ENCODE peak calls at places on chromosomes 3 and 15, in five cellular contexts. One of them, this sample, is unnamed.

GRCh38 chr3:96354742-96355141 is 459.7 kb upstream of the EPHA6 start:
- DNase-seq in neuronal stem cell: no peak
- DNase-seq in IMR-90: no peak
- DNase-seq in H1: no peak
- DNase-seq in H9: no peak
- DNase-seq in this sample: no peak

GRCh38 chr3:107969994-107970896 is 120.6 kb downstream of the CD47 start:
- DNase-seq in H1: no peak
- DNase-seq in H9: no peak
- DNase-seq in neuronal stem cell: no peak
- DNase-seq in IMR-90: peak; percentile 16
- DNase-seq in this sample: no peak

GRCh38 chr15:50137330-50137761 is 18.3 kb upstream of the ATP8B4 start:
- DNase-seq in H9: no peak
- DNase-seq in neuronal stem cell: no peak
- DNase-seq in IMR-90: peak; percentile 99
- DNase-seq in H1: no peak
- DNase-seq in this sample: peak; percentile 99

GRCh38 chr3:190673157-190673556 is 159.3 kb downstream of the IL1RAP start:
- DNase-seq in neuronal stem cell: no peak
- DNase-seq in IMR-90: peak; percentile 48
- DNase-seq in H1: no peak
- DNase-seq in H9: no peak
- DNase-seq in this sample: peak; percentile 18

GRCh38 chr3:172530101-172530561 is 6.9 kb upstream of the TNFSF10 start:
- DNase-seq in H9: no peak
- DNase-seq in IMR-90: no peak
- DNase-seq in neuronal stem cell: no peak
- DNase-seq in H1: no peak
- DNase-seq in this sample: no peak

GRCh38 chr3:12484983-12485327 is 675 bp downstream of the TSEN2 start:
- DNase-seq in H1: no peak
- DNase-seq in neuronal stem cell: no peak
- DNase-seq in H9: no peak
- DNase-seq in IMR-90: no peak
- DNase-seq in this sample: no peak

GRCh38 chr3:124177070-124177469 is 185.1 kb upstream of the ROPN1 start:
- DNase-seq in IMR-90: no peak
- DNase-seq in neuronal stem cell: no peak
- DNase-seq in H9: no peak
- DNase-seq in H1: no peak
- DNase-seq in this sample: no peak

GRCh38 chr15:48510976-48511375 is 134.5 kb downstream of the FBN1 start:
- DNase-seq in H1: no peak
- DNase-seq in IMR-90: no peak
- DNase-seq in neuronal stem cell: no peak
- DNase-seq in H9: no peak
- DNase-seq in this sample: no peak

GRCh38 chr3:72041531-72041930 is 256.6 kb upstream of the PROK2 start:
- DNase-seq in H1: no peak
- DNase-seq in H9: no peak
- DNase-seq in neuronal stem cell: no peak
- DNase-seq in IMR-90: no peak
- DNase-seq in this sample: no peak

GRCh38 chr3:149784064-149784704 is 8.2 kb downstream of the ANKUB1 start:
- DNase-seq in IMR-90: peak; percentile 34
- DNase-seq in H1: no peak
- DNase-seq in H9: no peak
- DNase-seq in neuronal stem cell: no peak
- DNase-seq in this sample: peak; percentile 35

GRCh38 chr15:70200511-70200991 is 102.8 kb upstream of the TLE3 start:
- DNase-seq in neuronal stem cell: no peak
- DNase-seq in H9: no peak
- DNase-seq in IMR-90: no peak
- DNase-seq in H1: no peak
- DNase-seq in this sample: peak; percentile 57

GRCh38 chr15:80404057-80404718 is at the start of gene ARNT2:
- DNase-seq in neuronal stem cell: peak; percentile 66
- DNase-seq in H1: no peak
- DNase-seq in IMR-90: peak; percentile 25
- DNase-seq in H9: peak; percentile 51
- DNase-seq in this sample: no peak

GRCh38 chr3:23805881-23806321 is at the start of gene UBE2E1:
- DNase-seq in neuronal stem cell: peak; percentile 42
- DNase-seq in H1: no peak
- DNase-seq in H9: peak; percentile 67
- DNase-seq in IMR-90: peak; percentile 72
- DNase-seq in this sample: peak; percentile 85

GRCh38 chr15:93035953-93036810 is 52.8 kb downstream of the RGMA start:
- DNase-seq in H1: no peak
- DNase-seq in IMR-90: peak; percentile 30
- DNase-seq in neuronal stem cell: no peak
- DNase-seq in H9: peak; percentile 26
- DNase-seq in this sample: peak; percentile 46

GRCh38 chr15:95162967-95163531 is 931.7 kb downstream of the MCTP2 start:
- DNase-seq in neuronal stem cell: no peak
- DNase-seq in H9: no peak
- DNase-seq in IMR-90: peak; percentile 91
- DNase-seq in H1: no peak
- DNase-seq in this sample: peak; percentile 70

GRCh38 chr3:16148783-16149182 is 25.7 kb upstream of the GALNT15 start:
- DNase-seq in H9: no peak
- DNase-seq in neuronal stem cell: no peak
- DNase-seq in H1: no peak
- DNase-seq in IMR-90: peak; percentile 94
- DNase-seq in this sample: peak; percentile 93

GRCh38 chr3:127779747-127780146 is 42.6 kb downstream of the MGLL start:
- DNase-seq in H1: no peak
- DNase-seq in H9: no peak
- DNase-seq in neuronal stem cell: no peak
- DNase-seq in IMR-90: peak; percentile 69
- DNase-seq in this sample: peak; percentile 50

GRCh38 chr3:155426524-155427230 is 133.2 kb upstream of the STRIT1 start:
- DNase-seq in IMR-90: no peak
- DNase-seq in H1: no peak
- DNase-seq in H9: no peak
- DNase-seq in neuronal stem cell: no peak
- DNase-seq in this sample: peak; percentile 54

GRCh38 chr3:8593022-8593817 is 51.4 kb downstream of the SSUH2 start:
- DNase-seq in IMR-90: peak; percentile 16
- DNase-seq in neuronal stem cell: no peak
- DNase-seq in H1: no peak
- DNase-seq in H9: no peak
- DNase-seq in this sample: peak; percentile 8

GRCh38 chr3:193772389-193772788 is 179.4 kb downstream of the OPA1 start:
- DNase-seq in H9: no peak
- DNase-seq in neuronal stem cell: peak; percentile 90
- DNase-seq in H1: no peak
- DNase-seq in IMR-90: no peak
- DNase-seq in this sample: no peak

GRCh38 chr3:123652346-123652984 is 67.6 kb upstream of the HACD2 start:
- DNase-seq in H1: peak; percentile 44
- DNase-seq in IMR-90: peak; percentile 61
- DNase-seq in neuronal stem cell: peak; percentile 65
- DNase-seq in H9: peak; percentile 84
- DNase-seq in this sample: peak; percentile 82

GRCh38 chr3:45896956-45897355 is 10.6 kb downstream of the CCR9 start:
- DNase-seq in H9: no peak
- DNase-seq in H1: no peak
- DNase-seq in IMR-90: peak; percentile 85
- DNase-seq in neuronal stem cell: no peak
- DNase-seq in this sample: peak; percentile 82

GRCh38 chr3:127775398-127776109 is 46.8 kb downstream of the MGLL start:
- DNase-seq in H1: no peak
- DNase-seq in IMR-90: peak; percentile 90
- DNase-seq in neuronal stem cell: no peak
- DNase-seq in H9: no peak
- DNase-seq in this sample: peak; percentile 94

GRCh38 chr3:191290311-191291025 is 38.7 kb upstream of the CCDC50 start:
- DNase-seq in H1: no peak
- DNase-seq in neuronal stem cell: no peak
- DNase-seq in IMR-90: no peak
- DNase-seq in H9: no peak
- DNase-seq in this sample: no peak

GRCh38 chr3:15114466-15115358 is 15.8 kb upstream of the RBSN start:
- DNase-seq in IMR-90: no peak
- DNase-seq in H9: no peak
- DNase-seq in H1: no peak
- DNase-seq in neuronal stem cell: no peak
- DNase-seq in this sample: no peak

GRCh38 chr3:52037291-52037690 is 19.1 kb downstream of the DUSP7 start:
- DNase-seq in H9: no peak
- DNase-seq in IMR-90: no peak
- DNase-seq in H1: no peak
- DNase-seq in neuronal stem cell: no peak
- DNase-seq in this sample: no peak

GRCh38 chr15:57527382-57528091 is 64.2 kb upstream of the MYZAP start:
- DNase-seq in IMR-90: peak; percentile 88
- DNase-seq in H9: peak; percentile 65
- DNase-seq in neuronal stem cell: peak; percentile 71
- DNase-seq in H1: peak; percentile 50
- DNase-seq in this sample: peak; percentile 88

GRCh38 chr15:38084289-38084688 is 149.8 kb downstream of the TMCO5A start:
- DNase-seq in neuronal stem cell: no peak
- DNase-seq in IMR-90: peak; percentile 48
- DNase-seq in H1: no peak
- DNase-seq in H9: no peak
- DNase-seq in this sample: peak; percentile 30
- H4K8ac ChIP-seq in neuronal stem cell: no peak overlapping the region
- H4K8ac ChIP-seq in IMR-90: no peak overlapping the region
- H4K8ac ChIP-seq in H1: no peak overlapping the region
- H4K8ac ChIP-seq in H9: no peak overlapping the region
- H4K8ac ChIP-seq in this sample: no peak overlapping the region

GRCh38 chr3:195548496-195548895 is 5.4 kb upstream of the PPP1R2 start:
- DNase-seq in neuronal stem cell: no peak
- DNase-seq in IMR-90: no peak
- DNase-seq in H1: no peak
- DNase-seq in H9: no peak
- DNase-seq in this sample: no peak

GRCh38 chr3:195549001-195549400 is 5.9 kb upstream of the PPP1R2 start:
- DNase-seq in neuronal stem cell: no peak
- DNase-seq in IMR-90: no peak
- DNase-seq in H9: no peak
- DNase-seq in H1: no peak
- DNase-seq in this sample: no peak

GRCh38 chr3:195549931-195550519 is 6.9 kb upstream of the PPP1R2 start:
- DNase-seq in neuronal stem cell: no peak
- DNase-seq in IMR-90: no peak
- DNase-seq in H1: no peak
- DNase-seq in H9: no peak
- DNase-seq in this sample: peak; percentile 36

GRCh38 chr3:195546130-195546560 is 3.0 kb upstream of the PPP1R2 start:
- DNase-seq in H1: no peak
- DNase-seq in H9: no peak
- DNase-seq in neuronal stem cell: no peak
- DNase-seq in IMR-90: peak; percentile 73
- DNase-seq in this sample: peak; percentile 37

GRCh38 chr3:195548046-195548445 is 4.9 kb upstream of the PPP1R2 start:
- DNase-seq in H9: no peak
- DNase-seq in neuronal stem cell: no peak
- DNase-seq in H1: no peak
- DNase-seq in IMR-90: no peak
- DNase-seq in this sample: no peak
- H2AK5ac ChIP-seq in H9: no peak overlapping the region
- H2AK5ac ChIP-seq in neuronal stem cell: no peak overlapping the region
- H2AK5ac ChIP-seq in H1: peak overlapping the region; percentile 59
- H2AK5ac ChIP-seq in IMR-90: no peak overlapping the region
- H2AK5ac ChIP-seq in this sample: no peak overlapping the region

DNA sequence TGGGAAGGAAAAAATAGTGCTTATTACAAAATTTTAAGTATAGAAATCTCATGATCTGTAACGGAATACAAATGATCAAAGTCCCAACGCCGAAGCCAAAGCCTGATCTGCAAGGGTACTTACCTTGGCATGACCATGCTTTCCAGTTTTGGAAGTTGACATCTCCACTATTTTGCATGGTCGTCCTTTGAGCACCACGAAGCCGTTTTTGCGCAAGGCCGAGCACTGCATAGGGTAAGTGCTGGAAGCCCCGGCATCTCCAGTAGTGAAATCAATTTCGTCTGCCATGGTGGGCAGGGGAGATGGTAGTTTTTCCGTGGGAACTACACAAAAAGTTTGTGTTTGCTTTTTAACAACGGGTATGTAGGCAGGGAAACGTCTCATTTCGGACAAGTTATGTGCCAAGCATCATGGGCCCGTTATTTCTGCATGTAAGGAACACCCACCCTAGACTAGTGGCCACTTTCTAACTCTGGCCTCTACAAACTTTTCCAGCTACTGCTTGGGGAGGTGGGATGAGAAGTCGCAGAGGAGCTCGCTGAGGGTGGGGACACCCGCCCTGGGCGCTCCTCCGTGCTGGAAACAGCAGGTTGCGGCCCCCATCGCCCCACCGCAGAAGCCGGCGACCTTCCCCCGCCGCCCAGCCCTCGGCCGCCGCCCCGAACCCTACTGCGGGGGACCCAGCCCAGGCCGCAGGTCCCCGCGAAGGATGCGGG is 760 bp downstream of the EIF5A2 start:
- DNase-seq in IMR-90: peak; percentile 11
- DNase-seq in H9: no peak
- DNase-seq in H1: no peak
- DNase-seq in neuronal stem cell: no peak
- DNase-seq in this sample: peak; percentile 48
- H2AFZ ChIP-seq in IMR-90: peak overlapping the region; percentile 93
- H2AFZ ChIP-seq in H9: no peak overlapping the region
- H2AFZ ChIP-seq in H1: peak overlapping the region; percentile 24
- H2AFZ ChIP-seq in neuronal stem cell: peak overlapping the region; percentile 96
- H2AFZ ChIP-seq in this sample: peak overlapping the region; percentile 72

DNA sequence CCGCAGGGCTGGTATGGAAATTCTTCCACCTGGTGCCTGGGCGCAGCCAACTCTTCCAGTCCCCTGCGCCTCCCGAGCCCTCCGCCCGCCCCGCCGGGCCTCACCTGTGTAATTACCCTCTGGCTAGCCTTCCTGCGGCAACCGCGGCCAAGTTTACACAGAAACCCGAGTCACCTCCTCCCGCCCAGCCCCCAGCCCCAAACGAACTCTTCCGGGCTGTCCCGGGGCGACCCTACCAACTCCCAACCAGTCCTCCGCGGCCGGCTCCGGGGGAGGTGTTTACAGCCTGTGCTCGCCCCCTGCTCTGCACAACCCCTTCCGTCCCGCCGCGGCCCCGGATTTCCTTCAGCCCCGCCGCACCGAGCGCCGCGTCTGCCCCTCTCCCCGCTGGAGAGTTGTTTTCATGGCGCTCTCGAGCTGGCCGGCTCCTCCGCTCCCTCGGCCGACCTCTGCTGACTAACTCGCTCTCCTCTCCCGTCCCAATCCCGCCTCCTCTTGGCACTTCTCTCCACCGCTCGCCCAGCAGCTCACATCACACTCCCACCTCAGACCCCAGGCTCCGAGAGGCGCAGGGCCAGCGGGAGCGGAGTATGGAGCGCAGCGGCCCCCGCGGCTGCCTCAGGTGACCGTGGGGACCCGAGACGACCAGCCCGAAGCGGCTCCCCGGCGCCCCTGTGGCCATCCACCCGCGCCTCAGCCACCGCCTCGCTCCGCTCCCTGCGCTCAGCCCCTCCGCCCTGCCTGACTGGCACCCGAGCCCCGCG is 538 bp downstream of the ATOSA start:
- DNase-seq in H1: peak; percentile 7
- DNase-seq in H9: peak; percentile 73
- DNase-seq in neuronal stem cell: peak; percentile 52
- DNase-seq in IMR-90: peak; percentile 66
- DNase-seq in this sample: peak; percentile 77
- H4K8ac ChIP-seq in H1: peak overlapping the region; percentile 81
- H4K8ac ChIP-seq in H9: no peak overlapping the region
- H4K8ac ChIP-seq in neuronal stem cell: no peak overlapping the region
- H4K8ac ChIP-seq in IMR-90: peak overlapping the region; percentile 59
- H4K8ac ChIP-seq in this sample: peak overlapping the region; percentile 12